ENCODE peak calls at places on chromosomes 13 and 19, in ten cellular contexts. E, O, T, W, Z, X, S, K, F and N are unnamed samples.

GRCh38 chr13:83272076-83272475 is 610.2 kb downstream of the SLITRK1 start:
- DNase-seq in Z (no peak), K (no peak), T (no peak), E (no peak), X (no peak), F (no peak), S (no peak), W (no peak), O (no peak), N (no peak)

GRCh38 chr13:42638101-42638500 is 64.1 kb downstream of the TNFSF11 start:
- DNase-seq in O (no peak), E (no peak), K (no peak), W (no peak), F (no peak), S (no peak), Z (no peak), X (no peak), T (no peak), N (no peak)

GRCh38 chr19:35911790-35912189 is 3.7 kb upstream of the TYROBP start:
- DNase-seq in S (no peak), W (peak; percentile 38), E (peak; percentile 38), Z (no peak), O (peak; percentile 12), K (peak; percentile 82), F (no peak), T (no peak), X (no peak), N (peak; percentile 85)

GRCh38 chr19:55232986-55233385 is 4.4 kb upstream of the TMEM86B start:
- DNase-seq in Z (no peak), S (no peak), K (no peak), O (no peak), T (no peak), F (no peak), W (no peak), E (no peak), X (no peak), N (no peak)

GRCh38 chr13:97849305-97849704 is 104.2 kb upstream of the IPO5 start:
- DNase-seq in Z (no peak), O (peak; percentile 18), E (peak; percentile 34), X (no peak), T (no peak), K (no peak), F (no peak), W (peak; percentile 52), S (no peak), N (peak; percentile 55)

GRCh38 chr19:18416778-18417249 is 2.4 kb upstream of the SSBP4 start:
- DNase-seq in T (peak; percentile 93), S (peak; percentile 95), O (peak; percentile 70), Z (peak; percentile 93), F (peak; percentile 60), X (peak; percentile 95), W (peak; percentile 78), K (peak; percentile 87), E (no peak), N (no peak)

GRCh38 chr13:29884671-29885424 is 34.4 kb upstream of the UBL3 start:
- DNase-seq in S (no peak), Z (no peak), X (no peak), K (no peak), W (peak; percentile 22), F (no peak), E (no peak), O (peak; percentile 58), T (no peak), N (no peak)

GRCh38 chr13:48096670-48097069 is 1.8 kb upstream of the MED4 start:
- DNase-seq in T (no peak), K (no peak), O (no peak), X (no peak), F (no peak), W (no peak), S (no peak), Z (no peak), E (no peak), N (no peak)

GRCh38 chr19:14473915-14474578 is 1.1 kb downstream of the PTGER1 start:
- DNase-seq in X (peak; percentile 36), O (no peak), S (no peak), W (no peak), F (no peak), K (no peak), T (no peak), Z (no peak), E (no peak), N (no peak)

GRCh38 chr19:14470031-14470876 is 4.9 kb downstream of the PTGER1 start:
- DNase-seq in O (no peak), X (no peak), K (no peak), T (no peak), Z (no peak), E (no peak), W (no peak), S (no peak), F (no peak), N (no peak)

GRCh38 chr19:14473073-14473790 is 1.9 kb downstream of the PTGER1 start:
- DNase-seq in E (no peak), K (no peak), S (no peak), X (no peak), O (no peak), W (no peak), F (no peak), Z (no peak), T (no peak), N (no peak)

GRCh38 chr19:14471436-14472187 is 3.5 kb downstream of the PTGER1 start:
- DNase-seq in W (no peak), O (no peak), X (no peak), S (no peak), Z (no peak), F (no peak), E (no peak), K (no peak), T (no peak), N (no peak)

GRCh38 chr19:14472202-14472961 is 2.8 kb downstream of the PTGER1 start:
- DNase-seq in K (peak; percentile 53), E (peak; percentile 22), S (no peak), X (peak; percentile 72), W (peak; percentile 18), O (no peak), F (peak; percentile 89), Z (peak; percentile 84), T (no peak), N (no peak)
- H3K4me3 ChIP-seq in K (no peak overlapping the region), E (no peak overlapping the region), S (peak overlapping the region; percentile 7), X (peak overlapping the region; percentile 32), W (no peak overlapping the region), O (no peak overlapping the region), F (peak overlapping the region; percentile 40), Z (peak overlapping the region; percentile 33), T (no peak overlapping the region), N (no peak overlapping the region)

GRCh38 chr13:20239748-20240147 is 7.6 kb upstream of the GJB6 start:
- DNase-seq in O (no peak), W (no peak), K (no peak), X (no peak), E (no peak), Z (no peak), T (no peak), F (no peak), S (no peak), N (no peak)

GRCh38 chr13:20247403-20247802 is 15.3 kb upstream of the GJB6 start:
- DNase-seq in Z (no peak), K (peak; percentile 56), T (no peak), F (no peak), W (no peak), O (no peak), X (no peak), E (no peak), S (no peak), N (no peak)

DNA sequence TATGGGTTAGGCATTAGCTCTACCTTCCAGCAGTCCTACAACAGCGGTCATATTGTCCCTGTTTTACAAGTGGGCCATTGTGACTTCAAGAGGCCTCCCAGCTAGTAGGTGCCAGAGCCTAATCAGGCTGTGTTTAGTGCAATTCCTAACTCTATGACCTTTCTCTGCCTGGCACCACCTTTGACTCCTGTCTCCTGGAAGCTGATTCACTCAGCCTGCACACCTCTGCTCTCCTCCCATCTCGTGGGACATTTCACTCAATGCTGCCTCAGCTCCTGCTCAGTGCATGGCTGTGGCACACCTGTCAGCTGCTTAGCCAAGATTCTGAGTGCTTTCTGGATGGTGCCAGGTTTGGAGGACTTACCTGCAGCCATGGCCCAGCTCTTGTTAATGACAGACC is 9.5 kb upstream of the GJB6 start:
- DNase-seq in Z (no peak), E (no peak), X (no peak), K (no peak), F (no peak), S (no peak), T (no peak), W (no peak), O (no peak), N (peak; percentile 15)
- H3K27me3 ChIP-seq in Z (no peaks in the 10 kb centered on the region), E (no peaks in the 10 kb centered on the region), X (no peaks in the 10 kb centered on the region), K (no peaks in the 10 kb centered on the region), F (no peaks in the 10 kb centered on the region), S (no peaks in the 10 kb centered on the region), T (no peaks in the 10 kb centered on the region), W (peaks cover 44% of the 10 kb centered on the region), O (peaks cover 19% of the 10 kb centered on the region), N (no peaks in the 10 kb centered on the region)

GRCh38 chr13:44007451-44007850 is 127.7 kb downstream of the LACC1 start:
- DNase-seq in T (no peak), O (no peak), F (no peak), K (no peak), W (no peak), Z (no peak), S (no peak), X (no peak), E (no peak), N (no peak)

GRCh38 chr13:44003481-44003880 is 123.8 kb downstream of the LACC1 start:
- DNase-seq in K (no peak), E (no peak), T (no peak), Z (no peak), W (no peak), O (no peak), F (no peak), X (no peak), S (no peak), N (peak; percentile 54)

GRCh38 chr13:44004881-44005280 is 125.2 kb downstream of the LACC1 start:
- DNase-seq in W (peak; percentile 80), K (no peak), S (no peak), X (no peak), Z (no peak), E (no peak), O (peak; percentile 70), F (no peak), T (peak; percentile 77), N (peak; percentile 80)
- TF ChIP-seq CTCF in W (no peak), K (no peak), S (no peak), X (no peak), Z (no peak), E (no peak), O (no peak), F (no peak), T (no peak), N (no peak)

GRCh38 chr19:53989600-53990533 is 1.6 kb upstream of the CACNG6 start:
- DNase-seq in O (peak; percentile 49), X (no peak), F (no peak), T (no peak), S (no peak), Z (peak; percentile 83), K (no peak), W (no peak), E (no peak), N (no peak)

GRCh38 chr19:53993448-53993847 is 2.0 kb downstream of the CACNG6 start:
- DNase-seq in O (no peak), Z (no peak), S (no peak), E (no peak), W (no peak), T (no peak), F (no peak), X (no peak), K (no peak), N (no peak)

GRCh38 chr19:53992815-53993214 is 1.4 kb downstream of the CACNG6 start:
- DNase-seq in W (no peak), K (no peak), E (no peak), O (no peak), S (no peak), T (no peak), F (no peak), X (no peak), Z (no peak), N (no peak)

GRCh38 chr19:53991224-53992113 is at the start of gene CACNG6:
- DNase-seq in W (no peak), K (no peak), F (no peak), O (no peak), Z (peak; percentile 88), S (no peak), X (no peak), T (no peak), E (no peak), N (no peak)

DNA sequence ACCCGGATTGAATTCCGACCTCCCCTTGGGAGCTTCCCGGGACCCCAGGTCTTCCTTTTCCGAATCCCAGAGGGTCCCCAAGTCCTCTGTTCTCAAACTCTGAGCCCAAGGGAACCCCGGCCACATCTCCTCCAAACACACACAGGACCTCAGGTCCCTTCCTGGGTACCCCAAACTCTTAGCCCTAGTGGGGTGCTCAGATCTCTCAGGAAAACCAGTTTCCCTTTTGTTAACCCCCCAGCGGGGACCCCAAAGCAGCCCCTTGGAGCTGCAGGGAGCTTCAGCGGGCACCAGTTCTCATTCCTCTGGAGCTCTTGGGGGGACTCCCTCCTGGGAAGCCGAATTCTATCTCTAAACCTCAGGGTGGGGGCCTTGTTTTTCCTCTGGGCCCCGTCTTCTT is 774 bp downstream of the CACNG6 start:
- DNase-seq in F (no peak), W (no peak), Z (no peak), T (no peak), O (no peak), K (no peak), S (no peak), E (no peak), X (no peak), N (no peak)
- H3K4me3 ChIP-seq in F (no peak overlapping the region), W (no peak overlapping the region), Z (peak overlapping the region; percentile 84), T (no peak overlapping the region), O (no peak overlapping the region), K (no peak overlapping the region), S (no peak overlapping the region), E (no peak overlapping the region), X (no peak overlapping the region), N (no peak overlapping the region)